ENCODE peak calls at places on chromosomes 4 and X, in seven cellular contexts. F, S, X, N, U, H and W are unnamed samples.

GRCh38 chr4:187929024-187929423 is 66.5 kb upstream of the ZFP42 start:
- DNase-seq in F (no peak), S (no peak), X (no peak), N (no peak), U (no peak), H (no peak), W (no peak)

GRCh38 chr4:141346144-141346543 is 125.4 kb downstream of the ZNF330 start:
- DNase-seq in F (no peak), S (no peak), X (peak), N (no peak), U (peak), H (no peak), W (peak)

GRCh38 chr4:3812211-3812934 is 46.2 kb downstream of the ADRA2C start:
- DNase-seq in F (no peak), S (no peak), X (no peak), N (no peak), U (no peak), H (no peak), W (no peak)

GRCh38 chr4:14269824-14270223 is 642.3 kb upstream of the BOD1L1 start:
- DNase-seq in F (peak), S (no peak), X (no peak), N (no peak), U (no peak), H (peak), W (no peak)

GRCh38 chrX:69109706-69110635 is 55.3 kb downstream of the PJA1 start:
- DNase-seq in F (no peak), S (peak), X (peak), N (no peak), U (no peak), H (no peak), W (peak)

GRCh38 chrX:40976971-40977370 is 108.3 kb upstream of the USP9X start:
- DNase-seq in F (no peak), S (no peak), X (no peak), N (no peak), U (no peak), H (no peak), W (no peak)

GRCh38 chrX:39969099-39969825 is 128.5 kb downstream of the BCOR start:
- DNase-seq in F (peak), S (no peak), X (no peak), N (no peak), U (peak), H (no peak), W (no peak)

GRCh38 chr4:159946983-159947645 is 844.2 kb downstream of the RAPGEF2 start:
- DNase-seq in F (no peak), S (no peak), X (peak), N (no peak), U (peak), H (no peak), W (peak)

GRCh38 chr4:86496094-86497060 is 97.7 kb upstream of the PTPN13 start:
- DNase-seq in F (peak), S (no peak), X (peak), N (peak), U (peak), H (no peak), W (peak)

GRCh38 chr4:158161561-158162354 is 11.1 kb downstream of the GASK1B start:
- DNase-seq in F (peak), S (no peak), X (peak), N (no peak), U (no peak), H (peak), W (peak)

GRCh38 chrX:150533863-150534262 is 34.6 kb upstream of the MTM1 start:
- DNase-seq in F (no peak), S (no peak), X (no peak), N (no peak), U (no peak), H (no peak), W (no peak)

GRCh38 chr4:164508836-164509235 is 245.1 kb upstream of the SMIM31 start:
- DNase-seq in F (no peak), S (no peak), X (no peak), N (no peak), U (no peak), H (no peak), W (no peak)

GRCh38 chrX:20378291-20378920 is 111.7 kb upstream of the RPS6KA3 start:
- DNase-seq in F (no peak), S (no peak), X (peak), N (no peak), U (no peak), H (no peak), W (peak)

GRCh38 chrX:96889726-96890125 is 6.0 kb downstream of the RPA4 start:
- DNase-seq in F (no peak), S (no peak), X (peak), N (no peak), U (no peak), H (no peak), W (no peak)

GRCh38 chr4:108342325-108342986 is 173.7 kb upstream of the LEF1 start:
- DNase-seq in F (no peak), S (no peak), X (no peak), N (no peak), U (no peak), H (no peak), W (no peak)

GRCh38 chr4:67020079-67020807 is 525.1 kb downstream of the CENPC start:
- DNase-seq in F (no peak), S (no peak), X (no peak), N (no peak), U (no peak), H (no peak), W (no peak)

GRCh38 chrX:15680401-15680800 is 15.8 kb upstream of the CLTRN start:
- DNase-seq in F (no peak), S (no peak), X (peak), N (no peak), U (no peak), H (no peak), W (no peak)

GRCh38 chrX:108439961-108440696 is 491 bp downstream of the COL4A5 start:
- DNase-seq in F (no peak), S (no peak), X (no peak), N (no peak), U (peak), H (no peak), W (no peak)

GRCh38 chr4:108590776-108591175 is 29.6 kb upstream of the RPL34 start:
- DNase-seq in F (no peak), S (no peak), X (no peak), N (no peak), U (no peak), H (no peak), W (no peak)

GRCh38 chr4:20629180-20630115 is 70.8 kb upstream of the PACRGL start:
- DNase-seq in F (no peak), S (no peak), X (no peak), N (no peak), U (no peak), H (no peak), W (no peak)
- TF ChIP-seq CTCF in F (no peak), S (no peak), X (no peak), N (no peak), U (no peak), H (no peak), W (no peak)

GRCh38 chr4:15654556-15655222 is 468 bp downstream of the FBXL5 start:
- DNase-seq in F (peak), S (peak), X (peak), N (peak), U (peak), H (peak), W (peak)

GRCh38 chr4:15655223-15656037 is at the start of gene FBXL5:
- DNase-seq in F (peak), S (peak), X (peak), N (peak), U (peak), H (peak), W (peak)

GRCh38 chr4:15652191-15652590 is 3.0 kb downstream of the FBXL5 start:
- DNase-seq in F (no peak), S (no peak), X (no peak), N (no peak), U (no peak), H (no peak), W (no peak)

GRCh38 chr4:15653430-15653829 is 1.7 kb downstream of the FBXL5 start:
- DNase-seq in F (no peak), S (no peak), X (no peak), N (no peak), U (no peak), H (no peak), W (no peak)

GRCh38 chr4:15653864-15654391 is 1.2 kb downstream of the FBXL5 start:
- DNase-seq in F (no peak), S (no peak), X (peak), N (no peak), U (peak), H (no peak), W (peak)
- H3K27ac ChIP-seq in F (peak), S (peak), X (peak), N (peak), U (peak), H (peak), W (peak)

DNA sequence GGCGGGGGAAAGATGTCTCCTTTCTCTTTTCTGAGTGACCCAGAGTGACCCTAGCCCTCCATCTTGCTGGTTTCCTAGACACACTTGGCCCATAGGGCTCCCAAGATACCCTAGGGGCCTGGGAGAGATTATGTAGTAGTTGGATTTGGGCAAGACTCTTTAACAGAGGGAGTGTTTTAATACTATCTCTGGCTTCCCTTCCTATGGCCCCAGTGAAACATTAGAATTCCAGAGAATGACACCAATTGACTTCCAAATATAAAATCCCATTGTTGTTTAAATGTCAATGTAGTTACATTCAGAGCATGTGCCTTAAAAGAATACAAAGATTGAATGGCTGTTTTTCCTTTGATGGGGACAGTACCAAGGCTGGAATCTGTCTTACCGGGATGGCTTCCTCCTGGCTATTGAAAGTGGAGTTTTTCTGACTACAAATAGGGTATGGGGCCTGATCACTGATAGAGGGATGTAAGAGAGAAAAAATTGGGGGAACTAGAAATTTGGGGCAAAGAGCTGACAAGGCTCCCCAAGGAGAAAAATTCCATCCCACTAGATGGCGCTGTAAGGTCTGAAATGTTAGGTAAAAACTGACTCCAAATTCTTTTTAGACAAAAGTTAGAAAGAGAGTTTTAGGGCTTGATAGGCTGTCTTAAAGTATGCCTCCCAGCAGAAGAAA is 10.7 kb downstream of the TENT5D start:
- DNase-seq in F (no peak), S (no peak), X (no peak), N (no peak), U (no peak), H (no peak), W (no peak)
- TF ChIP-seq CTCF in F (peak), S (no peak), X (no peak), N (no peak), U (no peak), H (no peak), W (no peak)

DNA sequence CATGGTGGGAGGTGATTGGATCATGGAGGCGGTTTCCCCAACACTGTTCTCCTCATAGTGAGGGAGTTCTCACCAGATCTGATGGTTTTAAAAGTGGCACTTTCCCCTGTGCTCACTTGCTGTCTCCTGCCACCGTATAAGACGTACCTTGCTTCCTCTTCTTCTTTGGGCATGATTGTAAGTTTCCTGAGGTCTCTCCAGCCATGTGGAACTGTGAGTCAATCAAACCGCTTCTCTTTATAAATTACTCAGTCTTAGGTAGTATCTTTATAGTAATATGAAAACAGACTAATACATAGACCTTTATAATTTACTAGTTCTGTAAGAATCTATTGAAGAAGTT is 82.5 kb upstream of the PITX2 start:
- DNase-seq in F (no peak), S (no peak), X (no peak), N (no peak), U (no peak), H (no peak), W (no peak)
- H3K27ac ChIP-seq in F (no peak), S (no peak), X (no peak), N (no peak), U (no peak), H (no peak), W (no peak)

GRCh38 chrX:33273521-33273920 is 62.2 kb upstream of the DMD start:
- DNase-seq in F (no peak), S (no peak), X (no peak), N (no peak), U (no peak), H (no peak), W (no peak)
- TF ChIP-seq CTCF in F (no peak), S (no peak), X (no peak), N (no peak), U (no peak), H (no peak), W (no peak)

DNA sequence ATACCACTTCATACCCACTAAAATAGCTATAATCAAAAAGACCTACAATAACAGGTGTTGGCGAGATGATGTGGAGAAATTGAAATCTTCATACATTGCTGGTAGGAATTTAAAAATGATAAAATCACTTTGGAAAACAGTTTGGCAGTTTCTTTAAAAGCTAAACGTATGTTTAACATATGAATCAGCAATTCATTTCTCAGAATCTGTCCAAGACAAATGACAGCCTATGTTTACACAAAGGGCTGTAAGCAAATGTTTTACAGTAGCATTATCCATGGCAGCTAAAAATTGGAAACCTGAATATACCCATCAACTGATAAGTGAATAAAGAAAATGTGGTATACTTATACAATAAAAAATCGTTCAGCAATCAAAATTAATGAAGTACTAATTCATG is 33.0 kb upstream of the ABCG2 start:
- DNase-seq in F (no peak), S (no peak), X (no peak), N (no peak), U (no peak), H (no peak), W (no peak)
- H3K27ac ChIP-seq in F (no peak), S (no peak), X (no peak), N (no peak), U (no peak), H (no peak), W (no peak)

DNA sequence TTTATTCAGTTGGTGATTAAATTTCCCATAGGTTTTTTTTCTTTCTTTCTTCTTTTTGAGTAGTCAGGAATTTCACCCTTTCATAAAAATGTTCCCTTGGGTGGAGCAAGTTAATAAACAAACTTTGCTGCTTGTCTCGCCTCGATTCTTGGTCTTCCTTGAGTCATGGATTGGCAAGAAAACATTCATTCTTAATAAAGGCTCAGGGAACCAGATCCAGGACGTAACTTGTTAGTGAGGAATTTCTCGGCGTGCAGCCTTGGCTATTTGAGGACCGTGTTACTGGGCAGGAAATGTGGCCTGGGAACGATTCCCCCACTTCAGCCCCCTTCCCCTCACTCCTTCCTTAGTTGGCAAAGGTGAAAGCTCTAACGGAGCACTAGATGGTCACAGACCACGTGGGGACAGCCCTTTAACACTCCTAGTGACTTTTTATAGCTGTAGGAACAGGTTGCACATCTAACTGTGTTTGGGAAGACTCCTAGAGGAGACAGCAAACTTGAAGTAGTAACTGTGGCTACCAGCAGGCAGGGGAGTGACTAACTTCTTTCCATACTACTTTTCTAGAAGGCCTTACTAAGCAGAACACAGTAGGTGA is 106.8 kb downstream of the UCHL1 start:
- DNase-seq in F (peak), S (no peak), X (no peak), N (no peak), U (no peak), H (peak), W (peak)
- TF ChIP-seq CTCF in F (no peak), S (no peak), X (no peak), N (no peak), U (no peak), H (no peak), W (no peak)

DNA sequence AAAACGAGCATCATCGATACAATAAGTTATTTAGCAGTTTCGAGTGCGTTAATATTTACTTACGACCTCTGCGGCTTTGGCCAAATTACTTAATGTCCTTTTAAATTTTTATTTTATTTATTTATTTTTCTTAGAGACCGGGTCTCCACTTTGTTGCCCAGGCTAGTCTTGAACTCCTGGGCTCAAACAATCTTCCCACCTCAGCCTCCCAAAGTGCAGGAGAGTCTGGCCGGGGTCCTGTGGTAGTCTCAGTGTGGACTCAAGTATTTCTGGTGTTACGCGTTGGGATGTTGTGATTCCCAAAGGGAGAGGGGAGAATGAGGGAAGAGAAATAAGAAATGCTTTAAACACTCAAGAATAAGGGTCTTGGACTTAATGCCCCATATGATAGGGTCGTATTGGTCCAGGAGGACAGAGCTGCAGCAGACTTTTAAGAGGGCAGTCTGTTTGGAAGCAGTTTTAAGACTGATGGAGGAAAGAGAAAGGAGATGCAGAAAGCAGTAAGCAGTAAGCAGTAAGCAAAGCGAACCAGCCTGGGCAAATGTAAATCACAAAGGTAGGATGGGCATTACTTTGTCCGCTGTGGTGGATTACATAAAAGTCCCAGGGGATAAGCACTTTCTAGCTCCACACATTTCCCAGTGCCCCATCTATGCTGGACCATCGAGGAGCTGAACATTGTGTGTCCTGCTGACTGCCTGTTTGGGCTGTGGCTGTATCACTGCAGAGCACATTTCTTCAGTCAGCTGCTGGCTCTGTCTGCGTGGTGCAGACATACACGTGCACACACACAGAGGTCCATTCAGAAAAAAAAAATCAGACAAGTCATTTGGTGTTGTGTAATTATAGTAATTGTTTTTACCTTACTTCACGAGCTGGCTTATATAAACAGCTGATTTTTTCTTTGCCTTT is 767 bp upstream of the PDLIM3 start:
- DNase-seq in F (no peak), S (peak), X (peak), N (no peak), U (no peak), H (peak), W (no peak)
- H3K27ac ChIP-seq in F (peak), S (peak), X (no peak), N (no peak), U (no peak), H (peak), W (no peak)

GRCh38 chr4:6839579-6839978 is 57.1 kb downstream of the KIAA0232 start:
- DNase-seq in F (no peak), S (no peak), X (no peak), N (no peak), U (peak), H (no peak), W (no peak)

GRCh38 chr4:6829077-6829476 is 46.5 kb downstream of the KIAA0232 start:
- DNase-seq in F (no peak), S (no peak), X (no peak), N (no peak), U (no peak), H (no peak), W (no peak)

GRCh38 chr4:6840062-6840976 is 57.8 kb downstream of the KIAA0232 start:
- DNase-seq in F (peak), S (no peak), X (peak), N (no peak), U (peak), H (no peak), W (no peak)

GRCh38 chr4:6834867-6835266 is 52.3 kb downstream of the KIAA0232 start:
- DNase-seq in F (no peak), S (no peak), X (peak), N (no peak), U (no peak), H (no peak), W (peak)
- TF ChIP-seq CTCF in F (no peak), S (no peak), X (no peak), N (no peak), U (no peak), H (no peak), W (no peak)

DNA sequence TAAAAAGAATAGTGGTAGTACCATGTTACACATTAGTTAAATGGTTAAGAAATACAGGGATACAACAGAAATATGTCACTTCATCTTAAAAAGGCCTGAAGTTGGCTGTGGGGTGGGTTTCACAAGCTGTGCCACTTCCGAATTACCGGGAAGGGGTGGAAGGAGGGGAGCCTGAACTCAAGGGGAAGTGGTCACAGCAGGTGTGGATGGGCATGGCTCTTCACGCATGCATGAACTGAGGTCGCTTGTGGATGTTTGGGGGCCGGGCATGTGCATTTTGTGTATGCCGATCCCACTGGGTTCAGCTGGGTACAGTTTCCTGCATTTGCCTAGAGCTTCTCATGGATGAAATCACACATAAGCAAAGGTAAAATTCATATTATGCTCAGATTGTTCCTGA is 64.9 kb downstream of the CLCN4 start:
- DNase-seq in F (no peak), S (no peak), X (no peak), N (no peak), U (no peak), H (no peak), W (no peak)
- H3K27ac ChIP-seq in F (no peak), S (no peak), X (no peak), N (no peak), U (no peak), H (no peak), W (no peak)